ENCODE peak calls at places on chromosome 1, in four cellular contexts. O is GM12892; B is GM06990; Y is activated CD4-positive, alpha-beta T cell treated with anti-CD3 and anti-CD28 coated beads for 1 hour. H is an unnamed sample.

GRCh38 chr1:76690784-76691183 is 176.5 kb upstream of the ST6GALNAC5 start:
- DNase-seq in B (no peak), Y (no peak), O (no peak), H (no peak)

GRCh38 chr1:2029561-2029960 is 10.4 kb downstream of the GABRD start:
- DNase-seq in O (no peak), B (no peak), Y (no peak), H (no peak)

GRCh38 chr1:119878171-119878570 is 18.1 kb downstream of the ADAM30 start:
- DNase-seq in B (no peak), Y (no peak), O (no peak), H (no peak)

GRCh38 chr1:94081566-94082344 is 39.2 kb downstream of the ABCA4 start:
- DNase-seq in O (no peak), B (no peak), Y (no peak), H (no peak)

GRCh38 chr1:184162266-184162665 is 110.7 kb downstream of the TSEN15 start:
- DNase-seq in B (no peak), Y (no peak), O (no peak), H (no peak)

GRCh38 chr1:60972841-60973364 is 109.5 kb upstream of the NFIA start:
- DNase-seq in B (no peak), Y (no peak), O (no peak), H (no peak)

GRCh38 chr1:91450260-91450659 is 45.6 kb upstream of the HFM1 start:
- DNase-seq in O (no peak), B (no peak), Y (no peak), H (no peak)

GRCh38 chr1:20282544-20282943 is 8.1 kb upstream of the VWA5B1 start:
- DNase-seq in O (no peak), Y (no peak), B (no peak), H (no peak)

GRCh38 chr1:234999513-234999940 is 129.1 kb downstream of the TOMM20 start:
- DNase-seq in B (no peak), Y (no peak), O (no peak), H (no peak)

GRCh38 chr1:67840449-67840848 is 7.2 kb upstream of the GNG12 start:
- DNase-seq in O (no peak), B (no peak), Y (no peak), H (no peak)

GRCh38 chr1:213082778-213083445 is 31.9 kb downstream of the RPS6KC1 start:
- DNase-seq in O (no peak), B (no peak), Y (no peak), H (no peak)

GRCh38 chr1:160904783-160905616 is 20.0 kb upstream of the ITLN1 start:
- DNase-seq in B (no peak), O (no peak), Y (no peak), H (no peak)

GRCh38 chr1:201894343-201895119 is 5.8 kb downstream of the SHISA4 start:
- DNase-seq in B (no peak), Y (no peak), O (no peak), H (no peak)